ENCODE peak calls at places on chromosomes 16 and 17, in seven cellular contexts. B is stimulated activated CD4-positive, alpha-beta T cell treated with anti-CD3 and anti-CD28 coated beads, Interleukin-4, amount 100 ng/mL, for 1 hour; Y is WTC11; E is NCI-H345; H is gastrocnemius medialis; X is germinal center; W is T-cell. C is an unnamed sample.

GRCh38 chr16:69564845-69565610 is 738 bp upstream of the NFAT5 start:
- DNase-seq in B (no peak), Y (no peak), E (no peak), H (no peak), X (peak), W (no peak), C (no peak)

GRCh38 chr17:2593846-2594656 is 597 bp downstream of the PAFAH1B1 start:
- DNase-seq in B (peak), Y (peak), E (peak), H (peak), X (peak), W (peak), C (peak)

GRCh38 chr17:19263621-19264010 is 26.4 kb downstream of the EPN2 start:
- DNase-seq in B (no peak), Y (no peak), E (no peak), H (peak), X (no peak), W (no peak), C (no peak)

GRCh38 chr16:89572478-89573205 is 2.9 kb upstream of the CPNE7 start:
- DNase-seq in B (no peak), Y (no peak), E (no peak), H (no peak), X (no peak), W (no peak), C (no peak)

GRCh38 chr17:82348866-82349265 is 10.2 kb upstream of the TEX19 start:
- DNase-seq in B (no peak), Y (no peak), E (no peak), H (no peak), X (no peak), W (no peak), C (no peak)

GRCh38 chr17:78865682-78866390 is 25.2 kb upstream of the USP36 start:
- DNase-seq in B (peak), Y (peak), E (peak), H (peak), X (peak), W (peak), C (peak)

GRCh38 chr16:984106-984505 is 2.5 kb downstream of the SOX8 start:
- DNase-seq in B (no peak), Y (no peak), E (no peak), H (no peak), X (no peak), W (no peak), C (no peak)

GRCh38 chr16:117381-118365 is 20.8 kb downstream of the NPRL3 start:
- DNase-seq in B (peak), Y (peak), E (peak), H (no peak), X (peak), W (peak), C (peak)

GRCh38 chr16:12546918-12547607 is 256.6 kb downstream of the CPPED1 start:
- DNase-seq in B (no peak), Y (no peak), E (no peak), H (no peak), X (peak), W (no peak), C (no peak)

GRCh38 chr17:15966183-15966878 is 21.4 kb downstream of the ADORA2B start:
- DNase-seq in B (no peak), Y (peak), E (peak), H (no peak), X (no peak), W (no peak), C (no peak)

GRCh38 chr16:85417156-85417860 is 195.8 kb upstream of the GSE1 start:
- DNase-seq in B (no peak), Y (no peak), E (no peak), H (no peak), X (no peak), W (no peak), C (no peak)

GRCh38 chr17:37848690-37849616 is 75.3 kb upstream of the TBC1D3K start:
- DNase-seq in B (no peak), Y (no peak), E (no peak), H (no peak), X (peak), W (no peak), C (no peak)

GRCh38 chr16:84823484-84823883 is 3.7 kb downstream of the CRISPLD2 start:
- DNase-seq in B (no peak), Y (no peak), E (no peak), H (no peak), X (no peak), W (no peak), C (no peak)

GRCh38 chr17:41530062-41531048 is 2.2 kb upstream of the KRT19 start:
- DNase-seq in B (no peak), Y (no peak), E (no peak), H (no peak), X (no peak), W (no peak), C (no peak)

GRCh38 chr17:29384901-29385300 is 5.3 kb upstream of the TAOK1 start:
- DNase-seq in B (no peak), Y (no peak), E (no peak), H (no peak), X (no peak), W (no peak), C (no peak)

GRCh38 chr16:86951831-86952598 is 365.2 kb downstream of the C16orf95 start:
- DNase-seq in B (no peak), Y (no peak), E (no peak), H (no peak), X (no peak), W (no peak), C (no peak)

GRCh38 chr17:78381601-78382168 is 3.2 kb downstream of the PGS1 start:
- DNase-seq in B (peak), Y (no peak), E (no peak), H (no peak), X (no peak), W (no peak), C (peak)

GRCh38 chr16:15880434-15880833 is 8.0 kb downstream of the CEP20 start:
- DNase-seq in B (no peak), Y (no peak), E (peak), H (no peak), X (no peak), W (no peak), C (no peak)

GRCh38 chr16:7998789-7999453 is 591.4 kb downstream of the TMEM114 start:
- DNase-seq in B (no peak), Y (no peak), E (no peak), H (no peak), X (no peak), W (no peak), C (no peak)

GRCh38 chr17:77602062-77602746 is 356.3 kb upstream of the TNRC6C start:
- DNase-seq in B (no peak), Y (no peak), E (no peak), H (peak), X (no peak), W (no peak), C (no peak)

GRCh38 chr16:68592466-68593337 is 52.4 kb upstream of the CDH3 start:
- DNase-seq in B (no peak), Y (no peak), E (no peak), H (no peak), X (peak), W (no peak), C (no peak)

GRCh38 chr17:62892069-62892675 is 73.9 kb upstream of the TANC2 start:
- DNase-seq in B (no peak), Y (no peak), E (no peak), H (no peak), X (no peak), W (no peak), C (no peak)

GRCh38 chr17:2580641-2581040 is 12.8 kb upstream of the PAFAH1B1 start:
- DNase-seq in B (no peak), Y (no peak), E (no peak), H (no peak), X (no peak), W (no peak), C (no peak)